ENCODE peak calls at places on chromosomes 11 and 22, in eight cellular contexts. T is transverse colon, W is heart left ventricle, U is stomach, L is Peyer's patch, Y is spleen, J is A549, D is HCT116. G is an unnamed sample. For H3K4me1, the result is how much of the 10 kb centered on the place peaks cover.

GRCh38 chr11:662689-663274 is 25.7 kb downstream of the DRD4 start:
- DNase-seq in T (peak), W (peak), U (peak), L (peak), Y (peak), J (peak), D (peak), G (no peak)

GRCh38 chr22:23402275-23403151 is 177.6 kb downstream of the IGLL1 start:
- DNase-seq in T (peak), W (no peak), U (peak), L (peak), Y (peak), J (peak), D (peak), G (peak)

GRCh38 chr11:118212781-118213565 is 11.8 kb downstream of the JAML start:
- DNase-seq in T (no peak), W (no peak), U (no peak), L (no peak), Y (no peak), J (no peak), D (no peak), G (no peak)

GRCh38 chr11:33135216-33135615 is 26.1 kb downstream of the CSTF3 start:
- DNase-seq in T (no peak), W (no peak), U (no peak), L (no peak), Y (no peak), J (no peak), D (no peak), G (no peak)

GRCh38 chr11:29124436-29124835 is 892.4 kb downstream of the KCNA4 start:
- DNase-seq in T (no peak), W (no peak), U (no peak), L (no peak), Y (no peak), J (no peak), D (no peak), G (no peak)

GRCh38 chr11:37942081-37942480 is 1344.0 kb upstream of the RAG2 start:
- DNase-seq in T (no peak), W (no peak), U (no peak), L (no peak), Y (no peak), J (no peak), D (no peak), G (no peak)

GRCh38 chr11:100719362-100719761 is 32.3 kb downstream of the ARHGAP42 start:
- DNase-seq in T (no peak), W (no peak), U (no peak), L (no peak), Y (no peak), J (peak), D (no peak), G (no peak)

GRCh38 chr11:2366271-2366670 is 10.8 kb upstream of the CD81 start:
- DNase-seq in T (no peak), W (no peak), U (no peak), L (no peak), Y (no peak), J (no peak), D (no peak), G (no peak)

GRCh38 chr22:18997306-18997924 is 61.3 kb upstream of the PRODH start:
- DNase-seq in T (no peak), W (no peak), U (no peak), L (peak), Y (no peak), J (no peak), D (no peak), G (no peak)

GRCh38 chr11:111310723-111311122 is 12.4 kb downstream of the POU2AF3 start:
- DNase-seq in T (no peak), W (no peak), U (no peak), L (no peak), Y (no peak), J (no peak), D (no peak), G (no peak)

GRCh38 chr11:123330071-123330470 is 100.0 kb upstream of the GRAMD1B start:
- DNase-seq in T (no peak), W (no peak), U (no peak), L (no peak), Y (no peak), J (no peak), D (no peak), G (no peak)

GRCh38 chr11:33869511-33870422 is 22.1 kb downstream of the LMO2 start:
- DNase-seq in T (peak), W (peak), U (no peak), L (peak), Y (peak), J (peak), D (no peak), G (no peak)

DNA sequence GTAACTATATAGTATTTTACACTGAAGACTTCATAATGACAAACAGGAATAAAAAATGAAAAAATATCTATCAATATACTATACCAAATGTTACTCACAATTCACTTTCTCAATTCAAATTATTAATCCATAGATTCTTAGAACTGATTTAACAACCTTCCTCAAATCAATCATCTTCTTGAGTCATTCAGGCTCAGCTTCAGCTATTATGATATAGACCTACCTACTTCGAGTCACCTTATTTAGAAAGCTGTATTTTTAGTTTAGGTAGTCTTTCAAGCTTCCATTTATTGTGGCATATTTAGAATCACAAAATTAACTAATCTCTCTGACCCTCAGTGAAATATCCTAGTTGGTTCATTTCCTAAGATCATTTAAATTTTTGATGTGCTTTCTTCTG is 8.2 kb downstream of the CREBZF start:
- DNase-seq in T (no peak), W (no peak), U (no peak), L (no peak), Y (no peak), J (no peak), D (no peak), G (no peak)
- TF ChIP-seq POLR2A in T (no peak), W (no peak), U (no peak), L (no peak), Y (no peak), J (no peak), D (no peak), G (no peak)

DNA sequence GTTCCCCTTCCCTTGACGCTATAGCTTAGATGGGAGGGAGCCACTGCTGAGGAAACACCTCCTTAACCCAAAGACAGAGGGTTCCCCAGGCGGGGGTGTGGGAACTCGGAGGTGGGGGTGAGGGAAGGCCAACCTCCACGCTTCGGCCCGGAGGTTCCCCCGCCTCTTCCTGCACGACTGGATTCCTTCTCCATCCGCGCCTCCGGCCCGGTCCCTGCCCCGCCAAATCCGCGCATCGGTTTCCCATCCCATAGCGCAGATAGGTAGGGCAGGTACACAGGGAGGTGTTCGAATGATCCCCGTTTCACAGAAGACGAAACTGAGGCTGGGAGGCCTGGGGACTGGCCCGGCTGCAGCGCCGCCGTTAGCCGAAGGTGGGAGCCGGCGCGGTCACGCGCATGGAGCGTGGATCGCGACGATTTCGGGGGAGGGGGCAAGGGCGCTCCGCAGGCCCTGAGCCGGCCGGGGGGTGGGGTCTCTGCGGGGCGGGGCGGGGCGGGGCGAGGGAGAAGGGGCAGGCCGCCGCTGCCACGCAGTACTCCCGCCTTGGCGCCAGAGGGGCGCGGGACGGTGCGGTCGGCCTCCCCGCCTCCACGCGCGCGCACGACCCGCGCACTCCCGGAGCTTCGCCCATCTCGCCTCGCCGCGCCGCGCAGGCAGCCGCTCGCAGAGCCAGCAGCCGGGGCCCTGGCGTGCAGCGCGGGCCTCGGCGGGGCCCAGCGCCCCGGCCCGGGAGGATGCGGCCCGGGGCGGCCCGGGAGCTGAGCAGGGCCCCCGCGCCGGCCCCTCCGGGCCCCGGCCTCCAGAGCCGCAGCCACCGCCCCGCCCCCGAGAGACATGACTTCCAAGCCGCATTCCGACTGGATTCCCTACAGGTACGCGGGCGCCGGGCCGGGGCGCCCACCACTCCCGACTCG is at the start of gene TUB:
- DNase-seq in T (no peak), W (no peak), U (peak), L (no peak), Y (peak), J (peak), D (no peak), G (no peak)
- TF ChIP-seq CTCF in T (no peak), W (no peak), U (no peak), L (no peak), Y (no peak), J (no peak), D (no peak), G (no peak)

GRCh38 chr22:31083923-31084810 is 3.0 kb downstream of the SMTN start:
- DNase-seq in T (peak), W (peak), U (no peak), L (peak), Y (peak), J (no peak), D (no peak), G (no peak)
- H3K4me1 ChIP-seq in T (under half), W (half or more), U (half or more), L (under half), Y (half or more), J (under half), D (half or more), G (under half)

DNA sequence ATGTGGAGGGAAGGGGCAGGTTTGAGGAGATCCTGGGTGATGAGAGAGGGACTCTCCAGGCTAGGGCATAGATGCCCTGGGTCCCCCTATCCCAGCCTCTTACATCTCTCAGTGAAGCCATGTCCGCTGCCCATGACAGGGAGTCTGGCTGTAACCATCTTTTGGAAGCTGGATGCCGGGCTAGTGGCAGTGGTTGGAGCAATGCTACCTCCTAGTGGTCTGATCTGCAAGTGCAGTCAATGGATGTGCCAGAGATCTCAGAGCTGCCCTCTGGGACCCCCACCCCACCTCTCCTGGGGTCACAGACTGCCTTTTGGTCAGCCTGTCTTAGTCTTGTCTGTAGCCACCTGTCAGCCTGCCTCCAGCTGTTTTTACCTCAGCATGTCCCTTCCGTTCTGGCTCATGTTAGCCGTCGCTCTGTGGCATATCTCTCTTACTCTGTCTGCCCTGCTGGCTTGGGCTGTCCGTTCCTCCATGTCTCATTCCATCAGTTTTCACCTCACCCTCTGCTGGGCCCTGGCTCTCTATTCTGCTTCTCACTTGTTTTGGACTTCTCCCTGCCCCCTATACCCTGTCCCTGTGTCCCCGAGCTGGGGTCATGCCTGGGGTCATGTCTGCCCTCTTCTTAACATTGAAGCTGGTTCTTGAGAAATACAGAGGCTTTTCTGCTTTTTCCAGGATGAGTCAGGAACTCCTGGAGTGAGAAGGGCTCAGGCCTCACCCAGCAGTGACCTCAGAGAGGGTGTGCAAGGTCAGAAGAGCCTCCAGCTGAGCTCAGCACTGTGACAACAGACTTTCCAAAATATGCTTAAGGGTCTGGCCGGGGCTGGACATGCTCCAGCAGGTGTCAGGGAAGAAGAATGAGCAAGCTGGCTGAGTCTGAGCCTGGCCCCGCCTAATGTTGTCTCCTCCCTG is 52.0 kb upstream of the THY1 start:
- DNase-seq in T (peak), W (peak), U (peak), L (peak), Y (no peak), J (peak), D (no peak), G (peak)
- TF ChIP-seq POLR2A in T (no peak), W (no peak), U (no peak), L (no peak), Y (no peak), J (no peak), D (no peak), G (no peak)

DNA sequence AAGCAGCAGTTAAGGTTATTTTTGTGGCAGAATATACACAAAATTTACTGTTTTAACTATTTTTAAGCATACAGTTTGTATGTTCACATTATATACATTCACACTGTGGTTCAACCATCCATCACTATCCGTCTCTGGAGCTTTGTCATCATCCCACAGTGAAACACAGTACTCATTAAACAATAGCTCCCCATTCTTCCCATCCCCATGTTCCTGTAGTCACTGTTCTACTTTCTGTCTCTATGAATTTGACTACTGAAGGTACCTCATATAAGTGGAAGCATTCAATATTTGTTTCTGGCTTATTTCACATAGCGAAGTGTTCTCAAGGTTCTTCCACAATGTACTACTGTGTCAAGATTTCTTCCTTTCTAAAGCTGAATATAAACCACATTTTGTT is 32.6 kb downstream of the ZBTB44 start:
- DNase-seq in T (no peak), W (no peak), U (no peak), L (no peak), Y (no peak), J (no peak), D (no peak), G (no peak)
- TF ChIP-seq CTCF in T (no peak), W (no peak), U (no peak), L (no peak), Y (no peak), J (no peak), D (no peak), G (no peak)

DNA sequence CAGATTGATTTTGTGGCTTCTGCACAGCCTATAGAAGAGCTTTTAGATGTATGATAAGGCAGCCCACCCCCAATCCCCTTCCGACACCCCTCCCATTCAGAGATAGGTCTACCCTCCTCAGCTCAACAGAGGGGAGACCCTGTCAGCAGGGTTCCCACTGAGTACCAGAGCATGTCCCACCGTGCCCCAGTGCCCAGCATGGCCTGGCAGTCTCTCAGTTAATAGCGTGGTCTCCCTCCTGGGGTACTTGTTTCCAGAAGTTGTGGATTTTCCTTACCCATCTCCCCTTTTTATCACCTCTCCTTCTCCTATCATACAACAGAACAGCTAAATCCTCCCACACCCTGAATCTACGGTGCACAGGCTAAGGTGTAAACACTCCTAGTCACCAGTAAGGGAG is 6.8 kb downstream of the PLAAT2 start:
- DNase-seq in T (no peak), W (no peak), U (no peak), L (no peak), Y (no peak), J (no peak), D (no peak), G (no peak)
- H3K4me1 ChIP-seq in T (under half), W (under half), U (under half), L (under half), Y (under half), J (under half), D (under half), G (under half)

GRCh38 chr11:67546852-67547251 is 23.6 kb upstream of the CABP2 start:
- DNase-seq in T (no peak), W (no peak), U (no peak), L (no peak), Y (no peak), J (no peak), D (no peak), G (no peak)

GRCh38 chr11:67545280-67545679 is 22.0 kb upstream of the CABP2 start:
- DNase-seq in T (peak), W (peak), U (peak), L (no peak), Y (no peak), J (no peak), D (no peak), G (no peak)

GRCh38 chr11:67556244-67556643 is 27.4 kb upstream of the GSTP1 start:
- DNase-seq in T (no peak), W (no peak), U (no peak), L (no peak), Y (no peak), J (no peak), D (no peak), G (no peak)

GRCh38 chr11:67548555-67549110 is 25.4 kb upstream of the CABP2 start:
- DNase-seq in T (no peak), W (no peak), U (peak), L (no peak), Y (no peak), J (no peak), D (no peak), G (no peak)

GRCh38 chr11:67551127-67551526 is 27.9 kb upstream of the CABP2 start:
- DNase-seq in T (no peak), W (no peak), U (no peak), L (no peak), Y (no peak), J (no peak), D (no peak), G (no peak)
- TF ChIP-seq POLR2A in T (no peak), W (no peak), U (no peak), L (no peak), Y (no peak), J (no peak), D (no peak), G (no peak)

GRCh38 chr11:103601230-103601846 is 435.1 kb upstream of the DDI1 start:
- DNase-seq in T (no peak), W (peak), U (no peak), L (no peak), Y (no peak), J (peak), D (no peak), G (no peak)
- TF ChIP-seq CTCF in T (peak), W (peak), U (peak), L (peak), Y (peak), J (peak), D (peak), G (peak)

DNA sequence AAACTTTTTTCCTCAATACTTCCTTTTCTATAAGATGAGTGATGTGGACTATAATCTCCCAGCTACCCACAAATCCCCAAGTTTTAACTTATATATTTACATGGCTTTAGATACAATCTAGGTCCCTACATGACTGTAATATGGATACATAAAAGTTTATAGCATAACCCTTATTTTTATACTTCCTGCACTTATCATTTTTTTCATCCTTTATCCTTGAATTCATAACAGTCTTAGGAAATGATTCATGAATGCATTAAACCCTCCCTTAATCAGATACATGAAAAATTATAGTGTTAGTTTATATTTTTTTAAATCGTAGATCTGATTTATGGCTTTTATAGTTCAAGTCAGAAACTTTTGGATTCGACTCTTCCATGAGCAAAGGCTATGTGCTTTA is 195.8 kb downstream of the MAML2 start:
- DNase-seq in T (no peak), W (no peak), U (no peak), L (no peak), Y (no peak), J (no peak), D (no peak), G (no peak)
- H3K4me1 ChIP-seq in T (under half), W (under half), U (under half), L (under half), Y (under half), J (under half), D (under half), G (under half)